ENCODE peak calls at places on chromosomes 12 and 14, in four cellular contexts. P, R, I and T are unnamed samples.

GRCh38 chr12:124531281-124531745 is 36.1 kb downstream of the NCOR2 start:
- DNase-seq in I (no peak), R (no peak), P (no peak), T (no peak)

GRCh38 chr14:95609398-95609990 is 74.6 kb downstream of the GLRX5 start:
- DNase-seq in P (peak), R (no peak), I (no peak), T (no peak)

GRCh38 chr12:70837026-70837425 is 83.5 kb downstream of the PTPRR start:
- DNase-seq in I (no peak), R (no peak), P (no peak), T (no peak)

GRCh38 chr12:130142736-130143135 is 19.5 kb upstream of the FZD10 start:
- DNase-seq in I (no peak), R (no peak), P (no peak), T (no peak)

GRCh38 chr12:123597100-123597499 is 4.8 kb upstream of the DDX55 start:
- DNase-seq in I (no peak), P (no peak), R (no peak), T (no peak)

GRCh38 chr12:126347421-126347820 is 1282.2 kb downstream of the AACS start:
- DNase-seq in I (no peak), R (no peak), P (no peak), T (no peak)

GRCh38 chr12:82838123-82838522 is 151.4 kb downstream of the TMTC2 start:
- DNase-seq in I (no peak), R (no peak), P (no peak), T (no peak)

GRCh38 chr14:24674204-24674970 is 40.4 kb upstream of the GZMB start:
- DNase-seq in I (no peak), R (peak), P (no peak), T (no peak)

GRCh38 chr12:49208661-49209060 is 19.8 kb upstream of the TUBA1A start:
- DNase-seq in I (no peak), P (no peak), R (no peak), T (no peak)

GRCh38 chr14:24816929-24817637 is 183.1 kb upstream of the GZMB start:
- DNase-seq in P (no peak), I (no peak), R (no peak), T (no peak)